ENCODE peak calls at places on chromosomes 12 and 14, in seven cellular contexts. Q is AG09319; N is spleen; J is CD8-positive, alpha-beta T cell; H is GM10248; F is EL; M is stimulated activated CD4-positive, alpha-beta T cell treated with anti-CD3 and anti-CD28 coated beads, Interleukin-2, amount 100 ng/mL, for 24 hours. E is an unnamed sample.

GRCh38 chr14:36256131-36256801 is 64.2 kb downstream of the MBIP start:
- DNase-seq in Q (no peak), N (no peak), J (no peak), H (no peak), F (no peak), M (no peak), E (no peak)

GRCh38 chr12:69171881-69172280 is 67.5 kb upstream of the CPSF6 start:
- DNase-seq in Q (no peak), N (no peak), J (no peak), H (no peak), F (no peak), M (no peak), E (no peak)

GRCh38 chr14:72129283-72129682 is 197.1 kb downstream of the RGS6 start:
- DNase-seq in Q (no peak), N (no peak), J (no peak), H (no peak), F (no peak), M (no peak), E (no peak)

GRCh38 chr12:109708939-109709338 is 4.7 kb upstream of the FAM222A start:
- DNase-seq in Q (no peak), N (no peak), J (no peak), H (no peak), F (no peak), M (no peak), E (no peak)

GRCh38 chr12:4825139-4825858 is 84.4 kb upstream of the KCNA1 start:
- DNase-seq in Q (no peak), N (no peak), J (no peak), H (no peak), F (no peak), M (no peak), E (no peak)

GRCh38 chr14:104856869-104857860 is 7.9 kb upstream of the CEP170B start:
- DNase-seq in Q (no peak), N (peak), J (no peak), H (no peak), F (no peak), M (no peak), E (no peak)

GRCh38 chr12:4858385-4858784 is 51.3 kb upstream of the KCNA1 start:
- DNase-seq in Q (no peak), N (no peak), J (no peak), H (no peak), F (no peak), M (no peak), E (no peak)

GRCh38 chr14:32542507-32542906 is 213.4 kb downstream of the AKAP6 start:
- DNase-seq in Q (no peak), N (no peak), J (no peak), H (no peak), F (no peak), M (no peak), E (no peak)

GRCh38 chr12:119751961-119752360 is 84.0 kb downstream of the PRKAB1 start:
- DNase-seq in Q (no peak), N (no peak), J (no peak), H (no peak), F (no peak), M (no peak), E (no peak)

E was measured in GM04503.